ENCODE peak calls at places on chromosomes 16 and 17, in ten cellular contexts. L, Q, R, W, Y, S, H, X, Z and V are unnamed samples.

GRCh38 chr16:1503110-1503955 is 10.2 kb downstream of the TELO2 start:
- DNase-seq in L (no peak), Q (no peak), R (no peak), W (no peak), Y (no peak), S (no peak), H (no peak), X (no peak), Z (no peak), V (no peak)

GRCh38 chr16:25264599-25264998 is 7.0 kb upstream of the ZKSCAN2 start:
- DNase-seq in L (no peak), Q (no peak), R (no peak), W (no peak), Y (no peak), S (peak), H (peak), X (no peak), Z (no peak), V (no peak)

GRCh38 chr17:72656114-72656763 is 436.2 kb downstream of the SLC39A11 start:
- DNase-seq in L (no peak), Q (no peak), R (no peak), W (no peak), Y (no peak), S (no peak), H (no peak), X (no peak), Z (no peak), V (no peak)

GRCh38 chr16:75477680-75478473 is 13.4 kb upstream of the TMEM170A start:
- DNase-seq in L (no peak), Q (no peak), R (no peak), W (no peak), Y (no peak), S (no peak), H (no peak), X (no peak), Z (no peak), V (no peak)

GRCh38 chr16:66605177-66605999 is 884 bp downstream of the CMTM3 start:
- DNase-seq in L (no peak), Q (no peak), R (peak), W (peak), Y (no peak), S (peak), H (peak), X (no peak), Z (no peak), V (peak)

GRCh38 chr17:1830288-1830687 is 483 bp downstream of the RPA1 start:
- DNase-seq in L (no peak), Q (no peak), R (no peak), W (no peak), Y (no peak), S (peak), H (peak), X (no peak), Z (no peak), V (no peak)

GRCh38 chr16:69276143-69277115 is 34.7 kb upstream of the VPS4A start:
- DNase-seq in L (no peak), Q (peak), R (peak), W (no peak), Y (peak), S (peak), H (no peak), X (peak), Z (peak), V (peak)

GRCh38 chr16:67936124-67936875 is at the start of gene PSMB10:
- DNase-seq in L (peak), Q (no peak), R (peak), W (peak), Y (no peak), S (peak), H (peak), X (no peak), Z (peak), V (peak)

GRCh38 chr16:3444032-3444388 is 530 bp downstream of the NAA60 start:
- DNase-seq in L (no peak), Q (peak), R (peak), W (no peak), Y (no peak), S (peak), H (peak), X (peak), Z (no peak), V (no peak)

GRCh38 chr17:10907370-10907769 is 69.5 kb upstream of the PIRT start:
- DNase-seq in L (no peak), Q (no peak), R (no peak), W (no peak), Y (no peak), S (no peak), H (no peak), X (no peak), Z (no peak), V (no peak)

GRCh38 chr16:77722315-77723107 is at the start of gene NUDT7:
- DNase-seq in L (peak), Q (peak), R (peak), W (peak), Y (peak), S (peak), H (peak), X (peak), Z (peak), V (peak)

GRCh38 chr16:25135239-25135878 is 23.8 kb downstream of the LCMT1 start:
- DNase-seq in L (no peak), Q (peak), R (peak), W (no peak), Y (no peak), S (peak), H (no peak), X (no peak), Z (peak), V (no peak)

GRCh38 chr16:12470311-12471229 is 333.1 kb downstream of the CPPED1 start:
- DNase-seq in L (no peak), Q (peak), R (peak), W (no peak), Y (no peak), S (no peak), H (no peak), X (no peak), Z (no peak), V (peak)

GRCh38 chr17:82246365-82247174 is 17.7 kb downstream of the SLC16A3 start:
- DNase-seq in L (no peak), Q (no peak), R (peak), W (no peak), Y (no peak), S (peak), H (no peak), X (no peak), Z (no peak), V (no peak)

GRCh38 chr17:20315821-20316220 is 151.5 kb downstream of the LGALS9B start:
- DNase-seq in L (no peak), Q (no peak), R (peak), W (no peak), Y (no peak), S (no peak), H (peak), X (no peak), Z (no peak), V (no peak)

GRCh38 chr17:30092886-30093285 is 23.7 kb upstream of the NSRP1 start:
- DNase-seq in L (no peak), Q (no peak), R (no peak), W (no peak), Y (no peak), S (peak), H (no peak), X (no peak), Z (no peak), V (no peak)

GRCh38 chr17:32275060-32276042 is 9.7 kb downstream of the RHBDL3 start:
- DNase-seq in L (no peak), Q (peak), R (peak), W (no peak), Y (no peak), S (peak), H (peak), X (peak), Z (peak), V (peak)

GRCh38 chr16:85182774-85183173 is 70.5 kb upstream of the CIBAR2 start:
- DNase-seq in L (no peak), Q (no peak), R (no peak), W (no peak), Y (no peak), S (no peak), H (no peak), X (no peak), Z (no peak), V (no peak)

GRCh38 chr16:24471616-24472015 is 67.8 kb upstream of the RBBP6 start:
- DNase-seq in L (no peak), Q (no peak), R (no peak), W (no peak), Y (no peak), S (no peak), H (no peak), X (no peak), Z (no peak), V (no peak)

GRCh38 chr17:50304781-50305404 is 30.6 kb downstream of the TMEM92 start:
- DNase-seq in L (no peak), Q (no peak), R (peak), W (no peak), Y (no peak), S (peak), H (no peak), X (no peak), Z (no peak), V (peak)

GRCh38 chr16:31397101-31397660 is 4.0 kb downstream of the ITGAD start:
- DNase-seq in L (no peak), Q (no peak), R (no peak), W (no peak), Y (no peak), S (no peak), H (no peak), X (no peak), Z (no peak), V (no peak)

GRCh38 chr17:28328325-28328724 is 6.9 kb downstream of the IFT20 start:
- DNase-seq in L (peak), Q (no peak), R (peak), W (no peak), Y (no peak), S (no peak), H (no peak), X (no peak), Z (no peak), V (no peak)